ENCODE peak calls at places on chromosomes 12 and 14, in five cellular contexts. B is anterior cingulate cortex; U is Kasumi-1; P is fibroblast of lung; G is CD8-positive, alpha-beta memory T cell. R is an unnamed sample.

GRCh38 chr14:80136358-80136757 is 74.9 kb downstream of the DIO2 start:
- DNase-seq in G (no peak), P (peak), U (no peak), B (no peak), R (no peak)

GRCh38 chr14:70530417-70530816 is 4.4 kb downstream of the ADAM20 start:
- DNase-seq in G (no peak), U (no peak), P (no peak), B (no peak), R (no peak)

GRCh38 chr12:5442251-5443006 is 10.5 kb downstream of the NTF3 start:
- DNase-seq in P (peak), U (no peak), G (no peak), B (no peak), R (no peak)

GRCh38 chr12:78586790-78587189 is 277.8 kb upstream of the SYT1 start:
- DNase-seq in B (no peak), P (no peak), U (no peak), G (no peak), R (no peak)

GRCh38 chr14:64639340-64639821 is 64.8 kb upstream of the PLEKHG3 start:
- DNase-seq in G (no peak), U (no peak), P (peak), B (no peak), R (no peak)

GRCh38 chr12:64255249-64255648 is 33.2 kb upstream of the KICS2 start:
- DNase-seq in P (no peak), G (no peak), B (no peak), U (no peak), R (no peak)

GRCh38 chr12:33438890-33439586 is 581 bp downstream of the SYT10 start:
- DNase-seq in U (no peak), G (no peak), P (peak), B (no peak), R (no peak)

GRCh38 chr14:78835052-78835451 is 664.9 kb downstream of the NRXN3 start:
- DNase-seq in B (peak), U (no peak), P (no peak), G (no peak), R (no peak)

GRCh38 chr14:82067221-82067620 is 533.6 kb upstream of the SEL1L start:
- DNase-seq in B (no peak), P (no peak), G (no peak), U (no peak), R (no peak)

GRCh38 chr12:120468271-120468845 is 1.2 kb downstream of the SRSF9 start:
- DNase-seq in P (peak), U (peak), B (no peak), G (no peak), R (peak)

GRCh38 chr14:104888489-104889373 is 23.7 kb downstream of the CEP170B start:
- DNase-seq in P (no peak), B (no peak), U (no peak), G (peak), R (no peak)

GRCh38 chr14:29858299-29858698 is 69.3 kb downstream of the PRKD1 start:
- DNase-seq in B (no peak), U (peak), P (no peak), G (no peak), R (no peak)

GRCh38 chr12:47867496-47867941 is 37.3 kb downstream of the VDR start:
- DNase-seq in U (peak), P (peak), B (no peak), G (no peak), R (no peak)

GRCh38 chr12:12979151-12979550 is 20.9 kb downstream of the HEBP1 start:
- DNase-seq in G (no peak), B (no peak), U (no peak), P (no peak), R (no peak)

GRCh38 chr12:12934556-12934955 is 17.4 kb downstream of the GPRC5D start:
- DNase-seq in G (no peak), U (no peak), B (no peak), P (no peak), R (no peak)

GRCh38 chr14:36317650-36318049 is 2.8 kb downstream of the MBIP start:
- DNase-seq in U (no peak), B (no peak), P (peak), G (no peak), R (no peak)

GRCh38 chr14:103628221-103628683 is 759 bp upstream of the KLC1 start:
- DNase-seq in B (peak), G (no peak), U (no peak), P (peak), R (no peak)

GRCh38 chr12:115155665-115156645 is 472.0 kb upstream of the TBX3 start:
- DNase-seq in G (no peak), P (peak), U (no peak), B (no peak), R (no peak)

GRCh38 chr14:23112359-23113178 is 6.5 kb downstream of the CEBPE start:
- DNase-seq in G (no peak), P (no peak), U (peak), B (no peak), R (peak)

GRCh38 chr12:67451206-67451605 is 182.0 kb downstream of the CAND1 start:
- DNase-seq in P (no peak), G (no peak), B (no peak), U (no peak), R (no peak)

GRCh38 chr12:114665411-114666181 is 18.4 kb downstream of the TBX3 start:
- DNase-seq in P (no peak), B (no peak), U (no peak), G (no peak), R (no peak)

GRCh38 chr12:106025129-106025528 is 113.6 kb downstream of the NUAK1 start:
- DNase-seq in G (no peak), P (no peak), U (no peak), B (no peak), R (no peak)

GRCh38 chr12:66235626-66236281 is 46.7 kb downstream of the IRAK3 start:
- DNase-seq in B (no peak), G (no peak), P (no peak), U (peak), R (peak)

GRCh38 chr12:98721204-98721702 is 76.2 kb downstream of the APAF1 start:
- DNase-seq in U (peak), P (no peak), G (no peak), B (no peak), R (no peak)

GRCh38 chr14:38847161-38847560 is 255.9 kb downstream of the SEC23A start:
- DNase-seq in U (no peak), B (no peak), G (no peak), P (no peak), R (no peak)

GRCh38 chr12:6333566-6333965 is 8.3 kb downstream of the TNFRSF1A start:
- DNase-seq in P (peak), U (no peak), G (peak), B (no peak), R (no peak)

GRCh38 chr12:12399906-12400305 is 43.0 kb downstream of the BORCS5 start:
- DNase-seq in P (no peak), G (no peak), B (no peak), U (no peak), R (no peak)

GRCh38 chr12:84779169-84779568 is 133.4 kb downstream of the SLC6A15 start:
- DNase-seq in G (no peak), U (no peak), B (no peak), P (peak), R (no peak)

GRCh38 chr12:8948711-8949524 is 527 bp downstream of the M6PR start:
- DNase-seq in P (peak), G (no peak), U (peak), B (no peak), R (peak)

GRCh38 chr14:21454843-21455550 is 926 bp downstream of the CHD8 start:
- DNase-seq in U (peak), G (no peak), B (no peak), P (no peak), R (no peak)

GRCh38 chr14:33711761-33712160 is 239.1 kb downstream of the EGLN3 start:
- DNase-seq in P (no peak), U (no peak), G (no peak), B (no peak), R (no peak)

GRCh38 chr14:88729159-88729558 is 63.6 kb downstream of the EML5 start:
- DNase-seq in U (peak), G (no peak), B (no peak), P (no peak), R (no peak)

R was measured in GF-D8.